ENCODE peak calls at places on chromosomes 11 and 22, in ten cellular contexts. A is SK-N-SH, G is SJSA1, B is astrocyte of the spinal cord, V is right lobe of liver, K is GM12865, P is Peyer's patch, O is AG04450, D is cardiac muscle cell, T is fibroblast of pulmonary artery. Y is an unnamed sample.

GRCh38 chr22:40035351-40035750 is 40.6 kb downstream of the FAM83F start:
- DNase-seq in A (no peak), G (no peak), B (no peak), V (no peak), K (no peak), P (peak; percentile 30), O (no peak), D (no peak), T (no peak), Y (no peak)

GRCh38 chr11:11288972-11289616 is 64.0 kb downstream of the CSNK2A3 start:
- DNase-seq in A (no peak), G (no peak), B (no peak), V (no peak), K (no peak), P (no peak), O (no peak), D (no peak), T (no peak), Y (no peak)

GRCh38 chr11:129997513-129997912 is 5.1 kb downstream of the PRDM10 start:
- DNase-seq in A (no peak), G (no peak), B (no peak), V (no peak), K (no peak), P (no peak), O (no peak), D (no peak), T (no peak), Y (no peak)

GRCh38 chr11:124200671-124201070 is 17.5 kb downstream of the OR10D3 start:
- DNase-seq in A (no peak), G (no peak), B (no peak), V (no peak), K (no peak), P (no peak), O (no peak), D (no peak), T (no peak), Y (no peak)

GRCh38 chr11:110091995-110092576 is 1.1 kb upstream of the ZC3H12C start:
- DNase-seq in A (no peak), G (no peak), B (peak; percentile 45), V (no peak), K (no peak), P (no peak), O (no peak), D (no peak), T (no peak), Y (no peak)

GRCh38 chr11:119192111-119192510 is 6.8 kb downstream of the NHERF4 start:
- DNase-seq in A (no peak), G (no peak), B (no peak), V (no peak), K (no peak), P (no peak), O (no peak), D (peak; percentile 33), T (peak; percentile 35), Y (no peak)

GRCh38 chr11:8103909-8104308 is 22.9 kb downstream of the TUB start:
- DNase-seq in A (no peak), G (no peak), B (no peak), V (no peak), K (no peak), P (no peak), O (no peak), D (no peak), T (no peak), Y (no peak)

GRCh38 chr11:60396790-60397189 is 531 bp downstream of the MS4A14 start:
- DNase-seq in A (no peak), G (no peak), B (no peak), V (no peak), K (peak; percentile 72), P (no peak), O (no peak), D (no peak), T (no peak), Y (no peak)

GRCh38 chr11:46643531-46643930 is 26.2 kb downstream of the ATG13 start:
- DNase-seq in A (no peak), G (no peak), B (no peak), V (no peak), K (no peak), P (no peak), O (no peak), D (no peak), T (no peak), Y (no peak)

GRCh38 chr22:29753808-29754657 is 12.8 kb downstream of the ZMAT5 start:
- DNase-seq in A (no peak), G (no peak), B (no peak), V (peak; percentile 79), K (no peak), P (no peak), O (no peak), D (no peak), T (no peak), Y (no peak)

GRCh38 chr11:67464411-67465189 is 4.5 kb downstream of the TMEM134 start:
- DNase-seq in A (peak; percentile 98), G (no peak), B (peak; percentile 71), V (peak; percentile 96), K (peak; percentile 97), P (peak; percentile 97), O (no peak), D (peak; percentile 75), T (peak; percentile 44), Y (no peak)

GRCh38 chr22:18103527-18104269 is 6.9 kb upstream of the TUBA8 start:
- DNase-seq in A (no peak), G (no peak), B (no peak), V (no peak), K (peak; percentile 58), P (no peak), O (no peak), D (no peak), T (no peak), Y (no peak)

GRCh38 chr11:71094296-71095077 is 157.9 kb downstream of the SHANK2 start:
- DNase-seq in A (no peak), G (no peak), B (no peak), V (no peak), K (no peak), P (no peak), O (no peak), D (no peak), T (no peak), Y (no peak)

GRCh38 chr11:130146797-130147196 is 12.8 kb upstream of the ST14 start:
- DNase-seq in A (no peak), G (no peak), B (no peak), V (no peak), K (peak; percentile 39), P (no peak), O (no peak), D (peak; percentile 25), T (no peak), Y (no peak)

GRCh38 chr11:64208086-64208795 is 1.7 kb downstream of the FERMT3 start:
- DNase-seq in A (peak; percentile 31), G (no peak), B (no peak), V (peak; percentile 52), K (no peak), P (no peak), O (no peak), D (no peak), T (no peak), Y (no peak)
- H3K4me3 ChIP-seq in A (no peak overlapping the region), G (no peak overlapping the region), B (no peak overlapping the region), V (peak overlapping the region; percentile 37), K (peak overlapping the region; percentile 65), P (peak overlapping the region; percentile 53), O (no peak overlapping the region), D (no peak overlapping the region), T (peak overlapping the region; percentile 12), Y (no peak overlapping the region)

DNA sequence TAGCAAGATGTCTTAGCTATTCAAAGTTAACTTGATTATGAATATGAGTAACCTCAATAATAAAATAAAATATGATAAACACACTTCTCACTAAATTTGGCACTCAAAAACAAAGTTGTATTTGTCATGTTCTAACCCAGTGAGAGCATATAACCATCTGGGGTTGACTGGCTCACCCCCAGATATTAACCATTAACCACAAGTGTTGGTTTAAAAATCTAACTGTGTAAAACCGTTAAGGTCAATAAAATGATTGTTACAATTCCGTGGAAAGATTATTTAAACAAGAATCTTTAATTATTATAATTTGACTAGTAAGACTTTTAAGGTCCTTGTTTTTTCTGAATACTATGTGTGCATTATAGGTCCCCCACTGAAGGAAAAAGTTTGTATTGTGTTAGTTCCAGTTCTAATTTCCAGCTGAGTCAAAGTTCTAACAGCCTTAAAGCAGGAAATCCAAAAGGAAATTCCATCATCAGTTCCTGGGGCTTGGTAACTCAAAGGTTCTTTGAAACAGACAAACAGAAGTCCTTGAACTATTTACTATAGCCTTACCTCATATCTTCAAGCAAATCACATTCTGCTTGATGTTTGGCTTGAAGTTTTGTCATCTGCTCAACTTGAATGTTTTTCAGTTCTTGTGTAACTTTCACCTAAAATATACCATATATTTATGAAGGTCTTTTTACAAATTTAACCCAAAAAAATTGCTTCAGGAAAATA is 2.5 kb downstream of the FCHSD2 start:
- DNase-seq in A (no peak), G (no peak), B (peak; percentile 66), V (no peak), K (no peak), P (no peak), O (no peak), D (peak; percentile 59), T (peak; percentile 69), Y (no peak)
- H3K4me3 ChIP-seq in A (peak overlapping the region; percentile 90), G (peak overlapping the region; percentile 69), B (peak overlapping the region; percentile 89), V (peak overlapping the region; percentile 86), K (peak overlapping the region; percentile 83), P (no peak overlapping the region), O (peak overlapping the region; percentile 92), D (peak overlapping the region; percentile 52), T (peak overlapping the region; percentile 94), Y (peak overlapping the region; percentile 88)

GRCh38 chr11:19680824-19681368 is 31.7 kb upstream of the NAV2 start:
- DNase-seq in A (no peak), G (no peak), B (no peak), V (no peak), K (no peak), P (no peak), O (no peak), D (no peak), T (no peak), Y (no peak)

GRCh38 chr11:19683141-19683805 is 29.4 kb upstream of the NAV2 start:
- DNase-seq in A (no peak), G (no peak), B (no peak), V (no peak), K (no peak), P (no peak), O (no peak), D (no peak), T (no peak), Y (no peak)

GRCh38 chr11:19676508-19677379 is 35.9 kb upstream of the NAV2 start:
- DNase-seq in A (no peak), G (no peak), B (peak; percentile 71), V (no peak), K (no peak), P (no peak), O (no peak), D (peak; percentile 46), T (peak; percentile 70), Y (no peak)

GRCh38 chr11:19677380-19678080 is 35.1 kb upstream of the NAV2 start:
- DNase-seq in A (no peak), G (no peak), B (no peak), V (no peak), K (no peak), P (no peak), O (no peak), D (peak; percentile 31), T (no peak), Y (no peak)

GRCh38 chr11:19679952-19680823 is 32.4 kb upstream of the NAV2 start:
- DNase-seq in A (peak; percentile 60), G (peak; percentile 94), B (peak; percentile 98), V (peak; percentile 61), K (no peak), P (peak; percentile 61), O (peak; percentile 94), D (peak; percentile 97), T (peak; percentile 97), Y (peak; percentile 85)
- H3K4me3 ChIP-seq in A (no peak overlapping the region), G (no peak overlapping the region), B (no peak overlapping the region), V (no peak overlapping the region), K (no peak overlapping the region), P (no peak overlapping the region), O (peak overlapping the region; percentile 1), D (no peak overlapping the region), T (no peak overlapping the region), Y (no peak overlapping the region)

GRCh38 chr11:64304032-64304315 is 1.4 kb upstream of the ESRRA start:
- DNase-seq in A (no peak), G (no peak), B (no peak), V (no peak), K (no peak), P (no peak), O (no peak), D (no peak), T (no peak), Y (no peak)
- H3K4me3 ChIP-seq in A (peak overlapping the region; percentile 82), G (peak overlapping the region; percentile 60), B (no peak overlapping the region), V (peak overlapping the region; percentile 68), K (peak overlapping the region; percentile 64), P (peak overlapping the region; percentile 65), O (peak overlapping the region; percentile 72), D (peak overlapping the region; percentile 46), T (peak overlapping the region; percentile 68), Y (peak overlapping the region; percentile 64)